ENCODE peak calls at places on chromosomes 13 and 19, in four cellular contexts. One of them, this sample, is unnamed. For H3K4me1, the result is how much of the 10 kb centered on the place peaks cover.

GRCh38 chr13:106612688-106613087 is 44.8 kb upstream of the ARGLU1 start:
- DNase-seq in mesendoderm: no peak
- DNase-seq in IMR-90: peak
- DNase-seq in H1: no peak
- DNase-seq in this sample: no peak

GRCh38 chr13:33069365-33069764 is 53.1 kb downstream of the KL start:
- DNase-seq in mesendoderm: peak
- DNase-seq in IMR-90: no peak
- DNase-seq in H1: no peak
- DNase-seq in this sample: no peak

GRCh38 chr13:45206340-45206739 is 5.5 kb upstream of the KCTD4 start:
- DNase-seq in mesendoderm: no peak
- DNase-seq in IMR-90: peak
- DNase-seq in H1: no peak
- DNase-seq in this sample: no peak

GRCh38 chr19:16714702-16715294 is 4.8 kb upstream of the NWD1 start:
- DNase-seq in mesendoderm: peak
- DNase-seq in IMR-90: peak
- DNase-seq in H1: peak
- DNase-seq in this sample: peak

GRCh38 chr19:10353793-10354391 is 14.5 kb upstream of the ICAM3 start:
- DNase-seq in mesendoderm: peak
- DNase-seq in IMR-90: peak
- DNase-seq in H1: peak
- DNase-seq in this sample: peak

GRCh38 chr13:87622921-87623320 is 48.2 kb upstream of the SLITRK5 start:
- DNase-seq in mesendoderm: no peak
- DNase-seq in IMR-90: no peak
- DNase-seq in H1: no peak
- DNase-seq in this sample: no peak

GRCh38 chr13:39498471-39499114 is 104.4 kb downstream of the LHFPL6 start:
- DNase-seq in mesendoderm: no peak
- DNase-seq in IMR-90: no peak
- DNase-seq in H1: no peak
- DNase-seq in this sample: peak

GRCh38 chr19:752652-753517 is 2.0 kb downstream of the MISP start:
- DNase-seq in mesendoderm: no peak
- DNase-seq in IMR-90: peak
- DNase-seq in H1: no peak
- DNase-seq in this sample: no peak

GRCh38 chr19:48906324-48906723 is 6.2 kb downstream of the NUCB1 start:
- DNase-seq in mesendoderm: no peak
- DNase-seq in IMR-90: no peak
- DNase-seq in H1: no peak
- DNase-seq in this sample: no peak

GRCh38 chr13:44303681-44304432 is 69.8 kb upstream of the SERP2 start:
- DNase-seq in mesendoderm: no peak
- DNase-seq in IMR-90: no peak
- DNase-seq in H1: no peak
- DNase-seq in this sample: no peak

GRCh38 chr19:16368385-16369305 is 44.0 kb downstream of the KLF2 start:
- DNase-seq in mesendoderm: no peak
- DNase-seq in IMR-90: no peak
- DNase-seq in H1: no peak
- DNase-seq in this sample: no peak

GRCh38 chr13:93169980-93170379 is 56.6 kb upstream of the GPC6 start:
- DNase-seq in mesendoderm: peak
- DNase-seq in IMR-90: peak
- DNase-seq in H1: no peak
- DNase-seq in this sample: no peak

GRCh38 chr13:21675095-21676007 is 4.5 kb downstream of the FGF9 start:
- DNase-seq in mesendoderm: peak
- DNase-seq in IMR-90: no peak
- DNase-seq in H1: no peak
- DNase-seq in this sample: peak

GRCh38 chr13:34011552-34012085 is 193.7 kb downstream of the RFC3 start:
- DNase-seq in mesendoderm: no peak
- DNase-seq in IMR-90: no peak
- DNase-seq in H1: no peak
- DNase-seq in this sample: no peak

GRCh38 chr13:102948006-102948405 is 102.2 kb downstream of the ERCC5 start:
- DNase-seq in mesendoderm: no peak
- DNase-seq in IMR-90: no peak
- DNase-seq in H1: no peak
- DNase-seq in this sample: no peak

GRCh38 chr19:18895828-18896341 is at the start of gene CERS1:
- DNase-seq in mesendoderm: peak
- DNase-seq in IMR-90: no peak
- DNase-seq in H1: no peak
- DNase-seq in this sample: no peak

GRCh38 chr13:99481357-99481756 is 19.9 kb upstream of the TM9SF2 start:
- DNase-seq in mesendoderm: no peak
- DNase-seq in IMR-90: no peak
- DNase-seq in H1: no peak
- DNase-seq in this sample: no peak

GRCh38 chr19:54137913-54138776 is 583 bp downstream of the CNOT3 start:
- DNase-seq in mesendoderm: peak
- DNase-seq in IMR-90: no peak
- DNase-seq in H1: no peak
- DNase-seq in this sample: no peak

GRCh38 chr19:51689751-51690358 is 3.3 kb upstream of the SPACA6 start:
- DNase-seq in mesendoderm: peak
- DNase-seq in IMR-90: no peak
- DNase-seq in H1: no peak
- DNase-seq in this sample: peak

GRCh38 chr13:111474136-111475002 is 153.9 kb downstream of the TEX29 start:
- DNase-seq in mesendoderm: peak
- DNase-seq in IMR-90: peak
- DNase-seq in H1: peak
- DNase-seq in this sample: peak

GRCh38 chr13:100389617-100390016 is 199.0 kb downstream of the GGACT start:
- DNase-seq in mesendoderm: no peak
- DNase-seq in IMR-90: no peak
- DNase-seq in H1: no peak
- DNase-seq in this sample: no peak

GRCh38 chr13:40082644-40083043 is 427.2 kb downstream of the COG6 start:
- DNase-seq in mesendoderm: no peak
- DNase-seq in IMR-90: no peak
- DNase-seq in H1: no peak
- DNase-seq in this sample: no peak

GRCh38 chr19:41218249-41218614 is 791 bp upstream of the AXL start:
- DNase-seq in mesendoderm: no peak
- DNase-seq in IMR-90: no peak
- DNase-seq in H1: no peak
- DNase-seq in this sample: no peak

GRCh38 chr13:34372581-34372980 is 554.6 kb downstream of the RFC3 start:
- DNase-seq in mesendoderm: no peak
- DNase-seq in IMR-90: no peak
- DNase-seq in H1: no peak
- DNase-seq in this sample: no peak

GRCh38 chr13:35830850-35831450 is 300.2 kb downstream of the DCLK1 start:
- DNase-seq in mesendoderm: no peak
- DNase-seq in IMR-90: no peak
- DNase-seq in H1: no peak
- DNase-seq in this sample: no peak

GRCh38 chr13:24557121-24557520 is 44.5 kb upstream of the PARP4 start:
- DNase-seq in mesendoderm: no peak
- DNase-seq in IMR-90: no peak
- DNase-seq in H1: no peak
- DNase-seq in this sample: no peak

GRCh38 chr19:52993342-52994178 is 20.2 kb upstream of the ERVV-1 start:
- DNase-seq in mesendoderm: peak
- DNase-seq in IMR-90: peak
- DNase-seq in H1: no peak
- DNase-seq in this sample: peak

GRCh38 chr19:33110201-33110910 is 21.6 kb upstream of the WDR88 start:
- DNase-seq in mesendoderm: no peak
- DNase-seq in IMR-90: peak
- DNase-seq in H1: no peak
- DNase-seq in this sample: no peak

GRCh38 chr19:33379151-33379829 is 5.8 kb downstream of the CEBPG start:
- DNase-seq in mesendoderm: no peak
- DNase-seq in IMR-90: no peak
- DNase-seq in H1: no peak
- DNase-seq in this sample: no peak

GRCh38 chr13:35479691-35480090 is 3.2 kb upstream of the MAB21L1 start:
- DNase-seq in mesendoderm: no peak
- DNase-seq in IMR-90: no peak
- DNase-seq in H1: no peak
- DNase-seq in this sample: no peak

GRCh38 chr19:50325310-50326100 is 3.7 kb downstream of the KCNC3 start:
- DNase-seq in mesendoderm: peak
- DNase-seq in IMR-90: peak
- DNase-seq in H1: peak
- DNase-seq in this sample: peak

GRCh38 chr19:6718741-6719539 is 1.5 kb downstream of the C3 start:
- DNase-seq in mesendoderm: peak
- DNase-seq in IMR-90: no peak
- DNase-seq in H1: no peak
- DNase-seq in this sample: peak

GRCh38 chr19:6718111-6718740 is 2.2 kb downstream of the C3 start:
- DNase-seq in mesendoderm: no peak
- DNase-seq in IMR-90: no peak
- DNase-seq in H1: no peak
- DNase-seq in this sample: peak

GRCh38 chr19:6720369-6721112 is at the start of gene C3:
- DNase-seq in mesendoderm: no peak
- DNase-seq in IMR-90: peak
- DNase-seq in H1: no peak
- DNase-seq in this sample: no peak

GRCh38 chr19:6719992-6720368 is 470 bp downstream of the C3 start:
- DNase-seq in mesendoderm: no peak
- DNase-seq in IMR-90: no peak
- DNase-seq in H1: no peak
- DNase-seq in this sample: no peak

GRCh38 chr19:6719540-6719861 is 949 bp downstream of the C3 start:
- DNase-seq in mesendoderm: no peak
- DNase-seq in IMR-90: no peak
- DNase-seq in H1: no peak
- DNase-seq in this sample: no peak
- H3K4me1 ChIP-seq in mesendoderm: under half
- H3K4me1 ChIP-seq in IMR-90: under half
- H3K4me1 ChIP-seq in H1: under half
- H3K4me1 ChIP-seq in this sample: under half

GRCh38 chr13:109881347-109881725 is 95.0 kb upstream of the IRS2 start:
- DNase-seq in mesendoderm: no peak
- DNase-seq in IMR-90: no peak
- DNase-seq in H1: no peak
- DNase-seq in this sample: no peak

GRCh38 chr13:109881961-109882558 is 95.7 kb upstream of the IRS2 start:
- DNase-seq in mesendoderm: peak
- DNase-seq in IMR-90: no peak
- DNase-seq in H1: no peak
- DNase-seq in this sample: no peak

GRCh38 chr13:109883181-109884180 is 97.1 kb upstream of the IRS2 start:
- DNase-seq in mesendoderm: no peak
- DNase-seq in IMR-90: no peak
- DNase-seq in H1: no peak
- DNase-seq in this sample: no peak

GRCh38 chr13:109884462-109884861 is 98.1 kb upstream of the IRS2 start:
- DNase-seq in mesendoderm: no peak
- DNase-seq in IMR-90: no peak
- DNase-seq in H1: no peak
- DNase-seq in this sample: no peak

DNA sequence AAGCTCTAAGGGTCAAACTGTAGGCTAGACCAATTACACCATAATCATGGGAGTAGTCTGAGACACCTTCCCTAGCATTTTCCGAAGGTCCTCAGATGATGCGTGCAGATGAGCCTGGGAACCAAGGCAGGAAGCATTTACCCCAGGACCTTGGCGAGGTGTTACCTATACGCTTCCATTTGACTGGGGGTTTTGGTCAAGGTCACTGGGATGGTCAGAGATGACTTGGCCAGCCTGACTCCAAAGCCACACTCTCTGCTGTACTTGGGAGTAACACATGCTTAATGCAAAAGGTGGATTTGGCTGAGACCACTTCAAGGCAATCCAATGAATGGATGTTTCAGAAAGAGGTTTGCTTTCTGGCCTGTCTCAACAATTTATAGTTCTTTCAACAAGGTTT is 98.9 kb upstream of the IRS2 start:
- DNase-seq in mesendoderm: no peak
- DNase-seq in IMR-90: no peak
- DNase-seq in H1: no peak
- DNase-seq in this sample: no peak
- H4K5ac ChIP-seq in mesendoderm: no peak
- H4K5ac ChIP-seq in IMR-90: no peak
- H4K5ac ChIP-seq in H1: no peak
- H4K5ac ChIP-seq in this sample: no peak

GRCh38 chr13:113040597-113041292 is 64.8 kb upstream of the F7 start:
- DNase-seq in mesendoderm: no peak
- DNase-seq in IMR-90: no peak
- DNase-seq in H1: no peak
- DNase-seq in this sample: no peak
- H3K4ac ChIP-seq in mesendoderm: no peak
- H3K4ac ChIP-seq in IMR-90: no peak
- H3K4ac ChIP-seq in H1: no peak
- H3K4ac ChIP-seq in this sample: no peak

GRCh38 chr19:13214036-13214730 is 64.0 kb downstream of the IER2 start:
- DNase-seq in mesendoderm: no peak
- DNase-seq in IMR-90: no peak
- DNase-seq in H1: no peak
- DNase-seq in this sample: peak

GRCh38 chr19:13209797-13210775 is 59.9 kb downstream of the IER2 start:
- DNase-seq in mesendoderm: no peak
- DNase-seq in IMR-90: no peak
- DNase-seq in H1: no peak
- DNase-seq in this sample: no peak

GRCh38 chr19:13211426-13212308 is 61.5 kb downstream of the IER2 start:
- DNase-seq in mesendoderm: no peak
- DNase-seq in IMR-90: no peak
- DNase-seq in H1: no peak
- DNase-seq in this sample: no peak

GRCh38 chr19:13210941-13211340 is 60.7 kb downstream of the IER2 start:
- DNase-seq in mesendoderm: no peak
- DNase-seq in IMR-90: no peak
- DNase-seq in H1: no peak
- DNase-seq in this sample: no peak

DNA sequence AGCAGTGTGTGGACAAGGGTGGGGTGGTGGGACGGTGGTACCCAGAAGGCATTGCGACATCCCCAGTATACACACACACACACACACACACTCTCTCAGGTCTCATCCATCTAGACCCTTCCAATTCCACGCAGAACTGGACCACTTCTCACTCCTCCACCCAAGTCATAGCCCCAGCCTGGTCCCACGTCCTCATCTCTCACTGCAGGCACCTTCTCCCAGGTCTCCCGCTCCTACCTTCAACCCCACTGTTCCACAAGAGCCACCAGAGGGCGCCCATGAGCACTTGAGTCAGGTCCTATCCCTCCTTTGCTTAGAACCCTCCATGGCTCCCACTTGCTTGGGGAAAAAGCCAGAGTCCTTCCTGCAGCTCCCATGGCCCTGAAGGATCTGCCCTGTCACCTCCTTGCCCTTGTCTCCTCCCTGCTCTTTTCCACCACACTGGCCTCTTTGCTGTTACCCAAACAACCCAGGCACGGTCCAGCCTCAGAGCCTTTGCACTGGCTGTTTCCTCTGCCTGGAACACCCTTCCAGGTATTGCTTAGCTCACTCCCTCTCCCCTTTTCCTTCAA is 62.6 kb downstream of the IER2 start:
- DNase-seq in mesendoderm: peak
- DNase-seq in IMR-90: peak
- DNase-seq in H1: no peak
- DNase-seq in this sample: peak
- H3K4me1 ChIP-seq in mesendoderm: under half
- H3K4me1 ChIP-seq in IMR-90: under half
- H3K4me1 ChIP-seq in H1: under half
- H3K4me1 ChIP-seq in this sample: under half